ENCODE peak calls at places on chromosomes 7 and 10, in ten cellular contexts. T is fibroblast of mammary gland, R is lower lobe of right lung, J is glutamatergic neuron, M is A549, O is fibroblast of villous mesenchyme, C is hepatocyte, P is fibroblast of pulmonary artery, U is colonic mucosa, A is WTC11. Q is an unnamed sample.

GRCh38 chr10:100825946-100826660 is 80.7 kb downstream of the PAX2 start:
- DNase-seq in T (no peak), R (peak), J (no peak), M (no peak), O (no peak), C (no peak), P (no peak), U (no peak), A (no peak), Q (no peak)

GRCh38 chr10:52566471-52567246 is 205.9 kb downstream of the MBL2 start:
- DNase-seq in T (peak), R (no peak), J (no peak), M (peak), O (peak), C (peak), P (peak), U (no peak), A (no peak), Q (no peak)

GRCh38 chr10:31483546-31483945 is 164.5 kb downstream of the ZEB1 start:
- DNase-seq in T (no peak), R (no peak), J (no peak), M (no peak), O (no peak), C (no peak), P (no peak), U (no peak), A (no peak), Q (no peak)

GRCh38 chr10:64116731-64117130 is 595.5 kb downstream of the REEP3 start:
- DNase-seq in T (no peak), R (no peak), J (no peak), M (no peak), O (no peak), C (no peak), P (no peak), U (no peak), A (no peak), Q (no peak)

GRCh38 chr7:157276731-157277562 is 59.9 kb upstream of the DNAJB6 start:
- DNase-seq in T (no peak), R (no peak), J (no peak), M (no peak), O (no peak), C (no peak), P (peak), U (no peak), A (no peak), Q (peak)

GRCh38 chr7:112414855-112415490 is 35.3 kb upstream of the IFRD1 start:
- DNase-seq in T (peak), R (no peak), J (no peak), M (peak), O (peak), C (peak), P (peak), U (no peak), A (no peak), Q (no peak)

GRCh38 chr7:114662002-114662677 is 247.5 kb downstream of the FOXP2 start:
- DNase-seq in T (no peak), R (no peak), J (no peak), M (no peak), O (no peak), C (no peak), P (no peak), U (no peak), A (no peak), Q (no peak)

GRCh38 chr10:47396311-47396717 is 12.2 kb upstream of the ZNF488 start:
- DNase-seq in T (no peak), R (no peak), J (no peak), M (no peak), O (no peak), C (no peak), P (no peak), U (peak), A (no peak), Q (no peak)

GRCh38 chr7:104943502-104944343 is 70.3 kb upstream of the KMT2E start:
- DNase-seq in T (no peak), R (peak), J (no peak), M (peak), O (no peak), C (peak), P (peak), U (peak), A (no peak), Q (no peak)

GRCh38 chr10:10792681-10793080 is 225.0 kb upstream of the CELF2 start:
- DNase-seq in T (peak), R (no peak), J (no peak), M (no peak), O (peak), C (peak), P (peak), U (no peak), A (no peak), Q (no peak)

GRCh38 chr10:101563497-101564040 is 24.5 kb downstream of the POLL start:
- DNase-seq in T (no peak), R (no peak), J (no peak), M (no peak), O (no peak), C (no peak), P (no peak), U (peak), A (no peak), Q (peak)

GRCh38 chr7:129845178-129845971 is 107.4 kb downstream of the UBE2H start:
- DNase-seq in T (peak), R (no peak), J (no peak), M (no peak), O (peak), C (no peak), P (peak), U (no peak), A (no peak), Q (no peak)

GRCh38 chr10:112732277-112732891 is 217.7 kb upstream of the TCF7L2 start:
- DNase-seq in T (peak), R (no peak), J (no peak), M (no peak), O (no peak), C (no peak), P (peak), U (no peak), A (no peak), Q (no peak)

GRCh38 chr7:159142204-159142603 is 2.5 kb downstream of the VIPR2 start:
- DNase-seq in T (no peak), R (no peak), J (no peak), M (no peak), O (no peak), C (no peak), P (no peak), U (no peak), A (no peak), Q (no peak)

GRCh38 chr7:123682690-123683089 is 27.0 kb downstream of the LMOD2 start:
- DNase-seq in T (peak), R (no peak), J (no peak), M (peak), O (peak), C (peak), P (peak), U (peak), A (no peak), Q (no peak)

GRCh38 chr7:149409889-149410288 is 51.0 kb downstream of the ZNF777 start:
- DNase-seq in T (no peak), R (no peak), J (no peak), M (no peak), O (no peak), C (no peak), P (no peak), U (no peak), A (no peak), Q (no peak)

GRCh38 chr7:46763348-46763747 is 818.6 kb downstream of the TNS3 start:
- DNase-seq in T (no peak), R (no peak), J (no peak), M (no peak), O (no peak), C (no peak), P (no peak), U (no peak), A (no peak), Q (no peak)

GRCh38 chr7:33824911-33825459 is 80.4 kb upstream of the BMPER start:
- DNase-seq in T (peak), R (no peak), J (no peak), M (no peak), O (no peak), C (no peak), P (no peak), U (no peak), A (no peak), Q (no peak)
- TF ChIP-seq CTCF in T (no peak), R (no peak), J (no peak), M (no peak), O (no peak), C (no peak), P (no peak), U (no peak), A (no peak), Q (no peak)

DNA sequence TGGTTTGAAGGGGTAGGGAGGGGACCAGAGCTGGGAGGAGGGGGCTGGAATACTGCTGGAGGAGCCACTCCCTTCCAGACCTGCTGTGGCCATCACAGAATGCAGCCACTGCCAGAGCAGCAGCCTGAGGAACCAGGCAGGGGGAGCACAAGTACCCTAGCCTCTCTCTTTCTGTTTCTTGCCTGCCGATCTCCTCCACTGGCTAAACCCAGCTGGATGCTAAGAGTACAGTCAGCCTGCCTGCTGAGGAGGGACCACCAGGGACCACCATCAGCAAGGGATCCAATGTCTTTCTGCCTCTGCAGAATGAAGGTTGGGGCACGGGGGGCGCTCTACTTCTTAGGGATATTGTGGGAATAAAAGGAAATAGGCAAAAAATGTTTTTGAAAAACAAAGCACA is 4.7 kb downstream of the BLVRA start:
- DNase-seq in T (no peak), R (no peak), J (peak), M (no peak), O (no peak), C (no peak), P (no peak), U (peak), A (peak), Q (no peak)
- TF ChIP-seq CTCF in T (no peak), R (no peak), J (no peak), M (peak), O (no peak), C (no peak), P (no peak), U (no peak), A (no peak), Q (no peak)

DNA sequence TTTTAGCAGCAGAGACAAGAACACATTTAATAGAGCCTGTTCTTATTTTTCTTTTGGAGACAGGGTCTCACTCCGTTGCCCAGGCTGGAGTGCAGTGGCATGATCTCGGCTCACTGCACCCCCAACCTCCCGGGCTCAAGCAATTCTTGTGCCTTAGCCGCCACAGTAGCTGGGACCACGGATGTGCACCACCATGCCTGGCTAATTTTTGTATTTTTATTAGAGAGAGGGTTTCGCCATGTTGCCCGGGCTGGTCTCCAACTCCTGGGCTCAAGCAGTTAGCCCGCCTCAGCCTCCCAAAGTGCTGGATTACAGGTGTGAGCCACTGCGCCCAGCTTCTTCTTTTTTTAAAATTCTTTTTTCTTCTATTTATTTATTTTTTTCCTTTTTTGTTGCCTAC is 23.3 kb downstream of the GALNT17 start:
- DNase-seq in T (no peak), R (no peak), J (no peak), M (no peak), O (no peak), C (no peak), P (no peak), U (no peak), A (no peak), Q (no peak)
- TF ChIP-seq CTCF in T (no peak), R (no peak), J (no peak), M (no peak), O (no peak), C (no peak), P (no peak), U (no peak), A (no peak), Q (no peak)

GRCh38 chr10:588246-589165 is 101.0 kb downstream of the DIP2C start:
- DNase-seq in T (peak), R (no peak), J (no peak), M (no peak), O (peak), C (no peak), P (peak), U (no peak), A (no peak), Q (no peak)
- TF ChIP-seq CTCF in T (peak), R (no peak), J (no peak), M (no peak), O (peak), C (peak), P (peak), U (no peak), A (no peak), Q (peak)